ENCODE peak calls at places on chromosomes 12 and 14, in five cellular contexts. One of them, this sample, is unnamed.

GRCh38 chr12:77615331-77615730 is 215.4 kb upstream of the NAV3 start:
- DNase-seq in cardiac fibroblast: peak
- DNase-seq in Right ventricle myocardium inferior: no peak
- DNase-seq in substantia nigra: no peak
- DNase-seq in neural progenitor cell: peak
- DNase-seq in this sample: peak

GRCh38 chr14:80146941-80147340 is 64.4 kb downstream of the DIO2 start:
- DNase-seq in cardiac fibroblast: no peak
- DNase-seq in Right ventricle myocardium inferior: no peak
- DNase-seq in substantia nigra: no peak
- DNase-seq in neural progenitor cell: no peak
- DNase-seq in this sample: no peak

GRCh38 chr12:114673169-114673833 is 10.7 kb downstream of the TBX3 start:
- DNase-seq in cardiac fibroblast: peak
- DNase-seq in Right ventricle myocardium inferior: no peak
- DNase-seq in substantia nigra: no peak
- DNase-seq in neural progenitor cell: peak
- DNase-seq in this sample: peak

GRCh38 chr12:27861428-27862167 is 81.6 kb upstream of the MANSC4 start:
- DNase-seq in cardiac fibroblast: peak
- DNase-seq in Right ventricle myocardium inferior: peak
- DNase-seq in substantia nigra: no peak
- DNase-seq in neural progenitor cell: no peak
- DNase-seq in this sample: no peak

GRCh38 chr14:21539154-21539940 is 13.2 kb upstream of the SALL2 start:
- DNase-seq in cardiac fibroblast: no peak
- DNase-seq in Right ventricle myocardium inferior: no peak
- DNase-seq in substantia nigra: no peak
- DNase-seq in neural progenitor cell: peak
- DNase-seq in this sample: peak

GRCh38 chr12:53065975-53066593 is 13.1 kb downstream of the SPRYD3 start:
- DNase-seq in cardiac fibroblast: peak
- DNase-seq in Right ventricle myocardium inferior: peak
- DNase-seq in substantia nigra: peak
- DNase-seq in neural progenitor cell: peak
- DNase-seq in this sample: peak

GRCh38 chr12:85016423-85016822 is 19.7 kb downstream of the TSPAN19 start:
- DNase-seq in cardiac fibroblast: peak
- DNase-seq in Right ventricle myocardium inferior: no peak
- DNase-seq in substantia nigra: no peak
- DNase-seq in neural progenitor cell: no peak
- DNase-seq in this sample: no peak

GRCh38 chr14:89452281-89452680 is 35.2 kb upstream of the FOXN3 start:
- DNase-seq in cardiac fibroblast: no peak
- DNase-seq in Right ventricle myocardium inferior: no peak
- DNase-seq in substantia nigra: no peak
- DNase-seq in neural progenitor cell: no peak
- DNase-seq in this sample: no peak

GRCh38 chr12:76531056-76531455 is 28.5 kb downstream of the OSBPL8 start:
- DNase-seq in cardiac fibroblast: no peak
- DNase-seq in Right ventricle myocardium inferior: no peak
- DNase-seq in substantia nigra: no peak
- DNase-seq in neural progenitor cell: no peak
- DNase-seq in this sample: no peak

GRCh38 chr12:42407306-42407705 is 81.3 kb downstream of the PPHLN1 start:
- DNase-seq in cardiac fibroblast: peak
- DNase-seq in Right ventricle myocardium inferior: no peak
- DNase-seq in substantia nigra: no peak
- DNase-seq in neural progenitor cell: no peak
- DNase-seq in this sample: no peak

GRCh38 chr12:53961025-53961761 is 6.5 kb downstream of the HOXC12 start:
- DNase-seq in cardiac fibroblast: no peak
- DNase-seq in Right ventricle myocardium inferior: no peak
- DNase-seq in substantia nigra: no peak
- DNase-seq in neural progenitor cell: peak
- DNase-seq in this sample: no peak

GRCh38 chr14:50039734-50040400 is 76.5 kb downstream of the VCPKMT start:
- DNase-seq in cardiac fibroblast: peak
- DNase-seq in Right ventricle myocardium inferior: peak
- DNase-seq in substantia nigra: no peak
- DNase-seq in neural progenitor cell: no peak
- DNase-seq in this sample: no peak

GRCh38 chr14:104702106-104702505 is 12.7 kb downstream of the INF2 start:
- DNase-seq in cardiac fibroblast: no peak
- DNase-seq in Right ventricle myocardium inferior: no peak
- DNase-seq in substantia nigra: no peak
- DNase-seq in neural progenitor cell: no peak
- DNase-seq in this sample: no peak

GRCh38 chr14:39581474-39581873 is 149.2 kb upstream of the FBXO33 start:
- DNase-seq in cardiac fibroblast: peak
- DNase-seq in Right ventricle myocardium inferior: no peak
- DNase-seq in substantia nigra: no peak
- DNase-seq in neural progenitor cell: no peak
- DNase-seq in this sample: peak

GRCh38 chr12:42862055-42862454 is 272.5 kb upstream of the PRICKLE1 start:
- DNase-seq in cardiac fibroblast: no peak
- DNase-seq in Right ventricle myocardium inferior: no peak
- DNase-seq in substantia nigra: no peak
- DNase-seq in neural progenitor cell: no peak
- DNase-seq in this sample: no peak

GRCh38 chr14:90132821-90133570 is 71.2 kb downstream of the KCNK13 start:
- DNase-seq in cardiac fibroblast: peak
- DNase-seq in Right ventricle myocardium inferior: no peak
- DNase-seq in substantia nigra: no peak
- DNase-seq in neural progenitor cell: no peak
- DNase-seq in this sample: no peak

GRCh38 chr12:71710276-71711125 is 24.6 kb downstream of the TMEM19 start:
- DNase-seq in cardiac fibroblast: peak
- DNase-seq in Right ventricle myocardium inferior: no peak
- DNase-seq in substantia nigra: no peak
- DNase-seq in neural progenitor cell: no peak
- DNase-seq in this sample: no peak

GRCh38 chr12:93918262-93918661 is 230.1 kb upstream of the PLXNC1 start:
- DNase-seq in cardiac fibroblast: peak
- DNase-seq in Right ventricle myocardium inferior: no peak
- DNase-seq in substantia nigra: no peak
- DNase-seq in neural progenitor cell: no peak
- DNase-seq in this sample: no peak

GRCh38 chr12:15757553-15758255 is 31.5 kb downstream of the EPS8 start:
- DNase-seq in cardiac fibroblast: peak
- DNase-seq in Right ventricle myocardium inferior: no peak
- DNase-seq in substantia nigra: no peak
- DNase-seq in neural progenitor cell: no peak
- DNase-seq in this sample: no peak

GRCh38 chr12:68823711-68824110 is 15.7 kb downstream of the MDM2 start:
- DNase-seq in cardiac fibroblast: no peak
- DNase-seq in Right ventricle myocardium inferior: no peak
- DNase-seq in substantia nigra: no peak
- DNase-seq in neural progenitor cell: no peak
- DNase-seq in this sample: no peak

GRCh38 chr12:56933826-56934625 is at the start of gene SDR9C7:
- DNase-seq in cardiac fibroblast: no peak
- DNase-seq in Right ventricle myocardium inferior: no peak
- DNase-seq in substantia nigra: no peak
- DNase-seq in neural progenitor cell: no peak
- DNase-seq in this sample: no peak

GRCh38 chr14:91415794-91416743 is 1.6 kb downstream of the CCDC88C start:
- DNase-seq in cardiac fibroblast: no peak
- DNase-seq in Right ventricle myocardium inferior: no peak
- DNase-seq in substantia nigra: no peak
- DNase-seq in neural progenitor cell: no peak
- DNase-seq in this sample: peak

GRCh38 chr12:40325349-40325960 is 100.7 kb downstream of the LRRK2 start:
- DNase-seq in cardiac fibroblast: peak
- DNase-seq in Right ventricle myocardium inferior: no peak
- DNase-seq in substantia nigra: no peak
- DNase-seq in neural progenitor cell: peak
- DNase-seq in this sample: peak

GRCh38 chr12:113422030-113422900 is at the start of gene SDSL:
- DNase-seq in cardiac fibroblast: peak
- DNase-seq in Right ventricle myocardium inferior: peak
- DNase-seq in substantia nigra: no peak
- DNase-seq in neural progenitor cell: peak
- DNase-seq in this sample: peak

GRCh38 chr14:104271394-104271793 is 133.0 kb downstream of the KIF26A start:
- DNase-seq in cardiac fibroblast: no peak
- DNase-seq in Right ventricle myocardium inferior: no peak
- DNase-seq in substantia nigra: no peak
- DNase-seq in neural progenitor cell: no peak
- DNase-seq in this sample: no peak

GRCh38 chr12:25653487-25654175 is 100.5 kb upstream of the LMNTD1 start:
- DNase-seq in cardiac fibroblast: no peak
- DNase-seq in Right ventricle myocardium inferior: no peak
- DNase-seq in substantia nigra: no peak
- DNase-seq in neural progenitor cell: no peak
- DNase-seq in this sample: no peak

GRCh38 chr12:75446857-75447256 is 33.7 kb upstream of the GLIPR1 start:
- DNase-seq in cardiac fibroblast: peak
- DNase-seq in Right ventricle myocardium inferior: no peak
- DNase-seq in substantia nigra: no peak
- DNase-seq in neural progenitor cell: no peak
- DNase-seq in this sample: no peak

GRCh38 chr14:89185919-89186849 is 230.8 kb downstream of the FOXN3 start:
- DNase-seq in cardiac fibroblast: peak
- DNase-seq in Right ventricle myocardium inferior: no peak
- DNase-seq in substantia nigra: no peak
- DNase-seq in neural progenitor cell: peak
- DNase-seq in this sample: no peak